ENCODE peak calls at places on chromosomes 2 and 18, in four cellular contexts. P is sigmoid colon, Z is gastrocnemius medialis, K is iris pigment epithelial cell. E is an unnamed sample.

GRCh38 chr18:79373736-79374135 is 22.0 kb upstream of the NFATC1 start:
- DNase-seq in P (no peak), Z (no peak), K (no peak), E (no peak)

GRCh38 chr18:41645600-41646360 is 309.3 kb upstream of the PIK3C3 start:
- DNase-seq in K (no peak), P (no peak), Z (no peak), E (no peak)

GRCh38 chr2:233839447-233839820 is 14.9 kb downstream of the HJURP start:
- DNase-seq in K (no peak), P (no peak), Z (no peak), E (no peak)

GRCh38 chr2:3594493-3595281 is at the start of gene COLEC11:
- DNase-seq in K (peak; percentile 57), Z (no peak), P (no peak), E (no peak)

GRCh38 chr2:101463885-101464653 is 10.8 kb downstream of the RFX8 start:
- DNase-seq in P (no peak), K (peak; percentile 53), Z (no peak), E (no peak)

GRCh38 chr2:238228700-238229099 is 11.1 kb downstream of the HES6 start:
- DNase-seq in Z (no peak), P (peak; percentile 82), K (no peak), E (no peak)

GRCh38 chr2:44134848-44135247 is 33.8 kb upstream of the PPM1B start:
- DNase-seq in K (no peak), P (no peak), Z (no peak), E (no peak)

GRCh38 chr18:25058520-25058919 is 293.4 kb downstream of the ZNF521 start:
- DNase-seq in P (no peak), K (no peak), Z (no peak), E (no peak)

GRCh38 chr2:42770288-42771131 is 6.6 kb upstream of the OXER1 start:
- DNase-seq in Z (peak; percentile 23), P (peak; percentile 69), K (peak; percentile 74), E (peak; percentile 33)

GRCh38 chr2:73020657-73021370 is 50.7 kb downstream of the SFXN5 start:
- DNase-seq in P (no peak), Z (no peak), K (peak; percentile 87), E (no peak)

GRCh38 chr18:32380559-32380958 is 90.1 kb downstream of the GAREM1 start:
- DNase-seq in Z (no peak), K (no peak), P (no peak), E (no peak)

GRCh38 chr18:47323158-47323557 is 71.7 kb upstream of the SKOR2 start:
- DNase-seq in P (no peak), Z (no peak), K (peak; percentile 25), E (no peak)

GRCh38 chr18:35091841-35092240 is 50.6 kb downstream of the MAPRE2 start:
- DNase-seq in P (no peak), Z (peak; percentile 55), K (peak; percentile 29), E (no peak)

GRCh38 chr2:195494452-195494851 is 162.6 kb upstream of the SLC39A10 start:
- DNase-seq in P (no peak), Z (no peak), K (no peak), E (no peak)

GRCh38 chr18:11407900-11408299 is 201.5 kb upstream of the SLC35G4 start:
- DNase-seq in Z (no peak), P (no peak), K (peak; percentile 55), E (no peak)

E was measured in DMS 273 treated with DMSO at 0.1 percent for 48 hours.